ENCODE peak calls at places on chromosomes 5 and 9, in four cellular contexts. T is GM12865; X is effector CD8-positive, alpha-beta T cell; N is NCI-H146. J is an unnamed sample.

GRCh38 chr9:110575952-110576351 is 3.6 kb downstream of the SVEP1 start:
- DNase-seq in T (no peak), X (no peak), N (no peak), J (no peak)

GRCh38 chr5:79878721-79879336 is 112.2 kb downstream of the MTX3 start:
- DNase-seq in T (peak; percentile 44), X (no peak), N (no peak), J (peak; percentile 24)

GRCh38 chr5:7762267-7762666 is 88.7 kb downstream of the CFAP90 start:
- DNase-seq in T (peak; percentile 38), X (no peak), N (no peak), J (no peak)

GRCh38 chr5:138051441-138052296 is 18.8 kb upstream of the FAM13B start:
- DNase-seq in T (no peak), X (no peak), N (no peak), J (no peak)

GRCh38 chr9:133120343-133121199 is 469 bp downstream of the RALGDS start:
- DNase-seq in T (no peak), X (no peak), N (peak; percentile 38), J (no peak)

GRCh38 chr9:114433086-114433485 is 45.3 kb upstream of the AKNA start:
- DNase-seq in T (no peak), X (no peak), N (no peak), J (no peak)

GRCh38 chr5:29649321-29649720 is 1544.2 kb upstream of the CDH6 start:
- DNase-seq in T (no peak), X (no peak), N (no peak), J (no peak)

GRCh38 chr5:140677947-140678346 is 4.6 kb upstream of the DND1 start:
- DNase-seq in T (peak; percentile 32), X (no peak), N (no peak), J (no peak)

GRCh38 chr5:179422213-179422839 is 77.1 kb upstream of the ADAMTS2 start:
- DNase-seq in T (no peak), X (no peak), N (no peak), J (no peak)

J was measured in HT1080.